ENCODE peak calls at places on chromosome X, in four cellular contexts. N is A172, A is NCI-H1105, X is GM23248. O is an unnamed sample.
A peak's percentile ranks its signal among the peaks of the same experiment; 100 is the strongest.

GRCh38 chrX:69297521-69297920 is 132.3 kb upstream of the PJA1 start:
- DNase-seq in N (no peak), A (no peak), X (no peak), O (no peak)

GRCh38 chrX:83022020-83022419 is 486.1 kb upstream of the POU3F4 start:
- DNase-seq in N (no peak), A (no peak), X (no peak), O (no peak)

GRCh38 chrX:106959897-106960296 is 39.7 kb downstream of the CLDN2 start:
- DNase-seq in N (peak; percentile 0), A (no peak), X (peak; percentile 37), O (no peak)

GRCh38 chrX:1102786-1103185 is 109.7 kb downstream of the CRLF2 start:
- DNase-seq in N (no peak), A (no peak), X (no peak), O (no peak)

GRCh38 chrX:9542765-9543119 is 77.9 kb downstream of the TBL1X start:
- DNase-seq in N (no peak), A (no peak), X (no peak), O (peak; percentile 45)

GRCh38 chrX:68234171-68234910 is 199.0 kb downstream of the OPHN1 start:
- DNase-seq in N (no peak), A (no peak), X (no peak), O (no peak)

GRCh38 chrX:19658030-19658429 is 142.7 kb upstream of the MAP3K15 start:
- DNase-seq in N (peak; percentile 72), A (no peak), X (peak; percentile 61), O (no peak)

GRCh38 chrX:17030092-17030491 is 83.6 kb downstream of the REPS2 start:
- DNase-seq in N (no peak), A (no peak), X (no peak), O (no peak)

GRCh38 chrX:17634542-17635207 is 102.6 kb upstream of the SCML1 start:
- DNase-seq in N (no peak), A (no peak), X (no peak), O (no peak)

GRCh38 chrX:132216806-132217202 is 2.4 kb downstream of the RAP2C start:
- DNase-seq in N (no peak), A (peak; percentile 47), X (peak; percentile 61), O (no peak)

GRCh38 chrX:17968367-17968766 is 107.3 kb upstream of the RAI2 start:
- DNase-seq in N (no peak), A (peak; percentile 28), X (no peak), O (peak; percentile 63)

O was measured in NCI-H2107.